ENCODE peak calls at places on chromosomes 3 and 15, in five cellular contexts. F is tibial artery, H is astrocyte, X is suprapubic skin, O is breast epithelium. B is an unnamed sample. For H3K4me1, the result is how much of the 10 kb centered on the place peaks cover.

GRCh38 chr3:29512620-29513019 is 231.7 kb downstream of the RBMS3 start:
- DNase-seq in H (no peak), O (no peak), X (no peak), F (no peak), B (no peak)

GRCh38 chr3:143601738-143602480 is 246.4 kb downstream of the SLC9A9 start:
- DNase-seq in O (no peak), F (no peak), X (no peak), H (peak), B (no peak)

GRCh38 chr15:85399627-85400026 is 19.2 kb downstream of the AKAP13 start:
- DNase-seq in O (no peak), H (no peak), X (no peak), F (no peak), B (no peak)

GRCh38 chr3:10008588-10009344 is 17.5 kb upstream of the FANCD2 start:
- DNase-seq in O (peak), X (peak), F (peak), H (peak), B (peak)

GRCh38 chr3:187983484-187984124 is 170.4 kb upstream of the LPP start:
- DNase-seq in X (no peak), H (no peak), F (peak), O (no peak), B (no peak)

GRCh38 chr3:124082343-124082742 is 90.4 kb upstream of the ROPN1 start:
- DNase-seq in O (no peak), X (no peak), F (no peak), H (no peak), B (no peak)

GRCh38 chr3:50495609-50496423 is 7.6 kb downstream of the CACNA2D2 start:
- DNase-seq in X (no peak), O (no peak), H (no peak), F (no peak), B (no peak)

GRCh38 chr3:27877122-27878011 is 155.2 kb upstream of the EOMES start:
- DNase-seq in O (no peak), H (peak), F (no peak), X (no peak), B (no peak)

GRCh38 chr3:55165704-55166103 is 237.8 kb upstream of the LRTM1 start:
- DNase-seq in X (no peak), H (no peak), F (no peak), O (no peak), B (no peak)

GRCh38 chr3:105259505-105259904 is 107.2 kb upstream of the ALCAM start:
- DNase-seq in H (no peak), O (no peak), X (no peak), F (no peak), B (no peak)

GRCh38 chr15:101528917-101529299 is 39.4 kb upstream of the PCSK6 start:
- DNase-seq in H (no peak), X (no peak), F (no peak), O (no peak), B (no peak)

GRCh38 chr3:194253270-194253669 is 97.9 kb downstream of the CPN2 start:
- DNase-seq in H (no peak), X (no peak), O (no peak), F (no peak), B (no peak)

GRCh38 chr3:195768831-195769303 is 42.9 kb downstream of the MUC4 start:
- DNase-seq in F (no peak), H (no peak), X (no peak), O (peak), B (no peak)

GRCh38 chr15:101641134-101641764 is 10.9 kb downstream of the TM2D3 start:
- DNase-seq in H (peak), X (peak), O (peak), F (peak), B (no peak)

GRCh38 chr3:55481918-55482495 is 5.1 kb downstream of the WNT5A start:
- DNase-seq in H (peak), O (no peak), X (peak), F (no peak), B (no peak)

GRCh38 chr3:17183951-17184550 is 299.3 kb downstream of the PLCL2 start:
- DNase-seq in F (no peak), X (no peak), H (peak), O (no peak), B (no peak)

GRCh38 chr3:152379415-152380042 is 110.8 kb downstream of the MBNL1 start:
- DNase-seq in H (no peak), F (no peak), O (no peak), X (no peak), B (no peak)

GRCh38 chr3:194397757-194398312 is 1.2 kb downstream of the GP5 start:
- DNase-seq in O (no peak), X (no peak), H (peak), F (no peak), B (no peak)

GRCh38 chr3:41137686-41138111 is 61.6 kb upstream of the CTNNB1 start:
- DNase-seq in O (no peak), X (no peak), F (no peak), H (peak), B (no peak)

GRCh38 chr3:158355623-158356588 is 215.1 kb upstream of the MLF1 start:
- DNase-seq in H (no peak), F (no peak), X (no peak), O (no peak), B (no peak)

GRCh38 chr3:158354713-158355112 is 216.3 kb upstream of the MLF1 start:
- DNase-seq in H (no peak), F (no peak), O (no peak), X (no peak), B (no peak)

GRCh38 chr3:158350971-158351370 is 220.0 kb upstream of the MLF1 start:
- DNase-seq in F (no peak), X (no peak), H (no peak), O (no peak), B (no peak)

GRCh38 chr3:158347966-158348365 is 223.0 kb upstream of the MLF1 start:
- DNase-seq in H (peak), O (no peak), F (no peak), X (no peak), B (no peak)

GRCh38 chr3:158352551-158352950 is 218.4 kb upstream of the MLF1 start:
- DNase-seq in X (no peak), F (peak), H (no peak), O (no peak), B (no peak)
- H3K4me1 ChIP-seq in X (under half), F (under half), H (under half), O (under half), B (under half)

GRCh38 chr3:72382460-72382859 is 465.8 kb downstream of the SHQ1 start:
- DNase-seq in X (no peak), F (no peak), O (no peak), H (no peak), B (no peak)
- H3K4me1 ChIP-seq in X (under half), F (under half), O (under half), H (under half), B (under half)

GRCh38 chr3:53161345-53161819 is 373 bp downstream of the PRKCD start:
- DNase-seq in H (no peak), F (no peak), O (no peak), X (no peak), B (no peak)
- H3K4me1 ChIP-seq in H (under half), F (under half), O (under half), X (half or more), B (under half)

DNA sequence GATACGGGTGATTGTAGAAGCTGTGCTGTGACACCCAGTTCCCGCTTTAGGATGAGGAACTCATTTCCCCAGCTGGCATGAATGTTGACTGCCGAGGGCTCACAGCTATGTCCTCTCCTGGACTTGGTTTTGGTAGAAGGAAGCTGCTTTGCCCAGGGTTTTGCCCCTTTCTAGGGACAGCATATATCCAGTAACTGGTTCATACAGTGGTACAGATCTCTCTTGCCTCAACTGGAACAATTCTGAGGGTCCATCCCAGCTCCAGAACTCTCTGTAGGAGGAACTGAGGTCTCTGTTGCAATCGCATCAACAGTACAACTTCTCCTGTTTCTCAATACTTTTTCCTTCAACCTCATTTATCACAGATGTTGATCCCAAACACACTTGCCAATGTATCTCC is 54.5 kb upstream of the FNDC3B start:
- DNase-seq in X (no peak), H (no peak), O (no peak), F (peak), B (no peak)
- H3K4me1 ChIP-seq in X (under half), H (under half), O (under half), F (under half), B (under half)

DNA sequence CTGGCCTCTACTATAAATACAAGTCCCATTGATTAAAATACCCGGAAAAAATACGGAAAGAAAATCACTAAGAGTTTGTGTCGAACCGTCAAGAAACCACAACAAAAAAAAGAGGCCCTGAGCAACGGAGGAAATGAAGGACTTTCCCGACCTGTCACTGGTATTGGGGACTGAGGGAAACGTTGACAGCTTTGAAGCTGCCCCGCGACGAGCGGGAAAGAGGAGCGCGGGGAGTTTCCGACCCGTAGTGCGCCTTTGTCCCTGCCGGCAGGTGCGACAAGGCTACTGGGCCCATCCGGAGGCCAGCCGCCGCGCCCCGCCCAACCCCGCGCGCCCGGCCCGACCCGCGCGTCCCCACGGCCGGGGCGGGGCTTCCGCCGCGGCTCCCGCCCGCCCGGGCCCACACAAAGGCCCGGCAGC is 418 bp downstream of the PBRM1 start:
- DNase-seq in F (peak), X (peak), H (no peak), O (peak), B (peak)
- H3K4me1 ChIP-seq in F (under half), X (half or more), H (under half), O (under half), B (under half)

GRCh38 chr3:43512749-43513404 is 108.9 kb downstream of the ANO10 start:
- DNase-seq in F (no peak), X (no peak), H (no peak), O (no peak), B (no peak)
- H3K4me1 ChIP-seq in F (under half), X (under half), H (under half), O (under half), B (under half)

DNA sequence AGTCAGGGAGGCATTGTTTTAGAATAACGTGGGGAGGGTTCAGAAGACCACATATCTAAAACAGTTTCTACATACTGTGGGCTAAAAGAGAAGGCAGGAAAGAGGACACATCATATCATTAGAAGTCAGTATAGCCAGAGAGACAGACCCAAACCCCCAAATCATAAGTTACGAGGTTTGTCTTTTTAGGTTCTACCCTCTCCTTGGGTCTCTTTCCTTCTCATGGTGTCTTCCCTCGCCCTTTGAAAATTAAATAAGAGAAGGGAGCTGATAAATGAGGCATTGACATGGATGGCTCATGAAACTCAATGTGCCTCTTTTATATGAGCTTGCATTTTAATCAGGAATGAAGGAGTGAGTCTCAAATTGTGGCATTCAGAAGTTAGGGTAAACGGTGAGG is 3.4 kb downstream of the UPK1B start:
- DNase-seq in F (no peak), H (no peak), O (no peak), X (no peak), B (no peak)
- H3K4me1 ChIP-seq in F (under half), H (under half), O (under half), X (under half), B (under half)